ENCODE peak calls at places on chromosome 22, in five cellular contexts. S is LoVo, X is AML-193, Z is Caki2, Y is non-pigmented ciliary epithelial cell. G is an unnamed sample.

GRCh38 chr22:25402160-25402500 is 162.3 kb upstream of the GRK3 start:
- DNase-seq in S (no peak), X (no peak), Z (no peak), Y (no peak), G (no peak)

GRCh38 chr22:49062155-49063039 is 765.3 kb downstream of the BRD1 start:
- DNase-seq in S (no peak), X (no peak), Z (no peak), Y (no peak), G (no peak)

GRCh38 chr22:37419916-37420655 is 7.2 kb downstream of the ELFN2 start:
- DNase-seq in S (no peak), X (no peak), Z (no peak), Y (no peak), G (no peak)

GRCh38 chr22:22745225-22746060 is 101.0 kb downstream of the GGTLC2 start:
- DNase-seq in S (no peak), X (peak), Z (peak), Y (no peak), G (peak)

GRCh38 chr22:21651521-21652009 is 9.5 kb downstream of the SDF2L1 start:
- DNase-seq in S (no peak), X (no peak), Z (no peak), Y (no peak), G (no peak)

GRCh38 chr22:22527312-22527711 is 7.2 kb upstream of the ZNF280A start:
- DNase-seq in S (no peak), X (no peak), Z (peak), Y (no peak), G (peak)

GRCh38 chr22:46883547-46883946 is 121.1 kb downstream of the TBC1D22A start:
- DNase-seq in S (no peak), X (no peak), Z (no peak), Y (no peak), G (no peak)

GRCh38 chr22:32661737-32662586 is 139.5 kb upstream of the TIMP3 start:
- DNase-seq in S (no peak), X (no peak), Z (no peak), Y (no peak), G (no peak)

GRCh38 chr22:47654922-47655451 is 892.5 kb downstream of the TBC1D22A start:
- DNase-seq in S (no peak), X (no peak), Z (no peak), Y (no peak), G (no peak)

GRCh38 chr22:35606916-35607315 is 10.2 kb downstream of the MB start:
- DNase-seq in S (no peak), X (no peak), Z (no peak), Y (no peak), G (no peak)

GRCh38 chr22:27159716-27160295 is 502.4 kb downstream of the MIAT start:
- DNase-seq in S (no peak), X (no peak), Z (no peak), Y (no peak), G (no peak)

GRCh38 chr22:28736296-28737155 is 5.1 kb downstream of the CHEK2 start:
- DNase-seq in S (no peak), X (no peak), Z (no peak), Y (no peak), G (no peak)

GRCh38 chr22:47019012-47019790 is 256.8 kb downstream of the TBC1D22A start:
- DNase-seq in S (no peak), X (no peak), Z (no peak), Y (no peak), G (no peak)

GRCh38 chr22:17754233-17754925 is 19.9 kb downstream of the BID start:
- DNase-seq in S (no peak), X (no peak), Z (no peak), Y (no peak), G (no peak)

GRCh38 chr22:46738961-46739870 is 1.2 kb upstream of the CERK start:
- DNase-seq in S (peak), X (peak), Z (peak), Y (no peak), G (no peak)

GRCh38 chr22:24444729-24445466 is 17.5 kb downstream of the ADORA2A start:
- DNase-seq in S (no peak), X (no peak), Z (no peak), Y (no peak), G (no peak)

GRCh38 chr22:21965762-21966288 is 13.2 kb upstream of the PPM1F start:
- DNase-seq in S (no peak), X (no peak), Z (no peak), Y (no peak), G (no peak)

GRCh38 chr22:49951986-49952896 is 8.3 kb upstream of the PIM3 start:
- DNase-seq in S (no peak), X (no peak), Z (peak), Y (peak), G (peak)

GRCh38 chr22:44338906-44339305 is 26.2 kb upstream of the SHISAL1 start:
- DNase-seq in S (no peak), X (no peak), Z (no peak), Y (no peak), G (no peak)

GRCh38 chr22:40535189-40535512 is 101.4 kb downstream of the MRTFA start:
- DNase-seq in S (no peak), X (no peak), Z (no peak), Y (no peak), G (no peak)

GRCh38 chr22:45208993-45209838 is 31.5 kb downstream of the KIAA0930 start:
- DNase-seq in S (no peak), X (no peak), Z (peak), Y (peak), G (peak)

GRCh38 chr22:50585781-50586180 is 3.1 kb upstream of the CHKB start:
- DNase-seq in S (no peak), X (no peak), Z (no peak), Y (no peak), G (no peak)

GRCh38 chr22:35705141-35705540 is 12.5 kb upstream of the APOL5 start:
- DNase-seq in S (no peak), X (no peak), Z (no peak), Y (peak), G (peak)

GRCh38 chr22:19887251-19887985 is 32.7 kb upstream of the GNB1L start:
- DNase-seq in S (no peak), X (no peak), Z (no peak), Y (no peak), G (no peak)

GRCh38 chr22:49087163-49087562 is 740.5 kb downstream of the BRD1 start:
- DNase-seq in S (no peak), X (no peak), Z (no peak), Y (no peak), G (no peak)

GRCh38 chr22:31623634-31624312 is 38.2 kb downstream of the PISD start:
- DNase-seq in S (no peak), X (no peak), Z (no peak), Y (no peak), G (no peak)

GRCh38 chr22:48691431-48691851 is 1136.2 kb downstream of the BRD1 start:
- DNase-seq in S (no peak), X (no peak), Z (no peak), Y (no peak), G (no peak)

GRCh38 chr22:24803064-24803542 is 2.9 kb upstream of the SGSM1 start:
- DNase-seq in S (peak), X (peak), Z (peak), Y (no peak), G (peak)

GRCh38 chr22:21447694-21448402 is 19.3 kb upstream of the TMEM191C start:
- DNase-seq in S (no peak), X (no peak), Z (no peak), Y (no peak), G (no peak)